ENCODE peak calls at places on chromosomes 3 and 15, in four cellular contexts. M is AG09309, E is Peyer's patch, G is fibroblast of mammary gland. P is an unnamed sample.

GRCh38 chr15:65862682-65863081 is 6.6 kb upstream of the RAB11A start:
- DNase-seq in M (no peak), E (peak; percentile 67), G (peak; percentile 86), P (peak; percentile 51)

GRCh38 chr15:101008158-101009139 is 89.3 kb downstream of the LRRK1 start:
- DNase-seq in M (no peak), E (peak; percentile 94), G (peak; percentile 78), P (peak; percentile 71)

GRCh38 chr15:37009288-37009687 is 91.1 kb downstream of the MEIS2 start:
- DNase-seq in M (no peak), E (no peak), G (no peak), P (no peak)

GRCh38 chr3:57000012-57000411 is 60.5 kb upstream of the SPATA12 start:
- DNase-seq in M (no peak), E (no peak), G (no peak), P (no peak)

GRCh38 chr3:126194713-126195305 is 14.4 kb upstream of the ALDH1L1 start:
- DNase-seq in M (no peak), E (no peak), G (peak; percentile 22), P (no peak)

GRCh38 chr3:193960485-193961172 is 175.3 kb upstream of the HES1 start:
- DNase-seq in M (no peak), E (peak; percentile 77), G (no peak), P (no peak)

GRCh38 chr15:68833734-68834334 is 13.1 kb upstream of the ANP32A start:
- DNase-seq in M (no peak), E (no peak), G (no peak), P (no peak)

GRCh38 chr15:29570931-29571727 is 251.1 kb downstream of the TJP1 start:
- DNase-seq in M (no peak), E (no peak), G (no peak), P (no peak)

GRCh38 chr15:31200735-31201151 is 99.2 kb upstream of the TRPM1 start:
- DNase-seq in M (no peak), E (peak; percentile 82), G (peak; percentile 52), P (peak; percentile 71)

GRCh38 chr15:73983211-73983727 is 8.8 kb downstream of the STOML1 start:
- DNase-seq in M (no peak), E (peak; percentile 51), G (peak; percentile 78), P (no peak)

GRCh38 chr3:31300802-31301443 is 231.8 kb upstream of the STT3B start:
- DNase-seq in M (no peak), E (no peak), G (peak; percentile 3), P (no peak)

GRCh38 chr3:195063596-195064193 is 207.3 kb downstream of the XXYLT1 start:
- DNase-seq in M (no peak), E (no peak), G (no peak), P (no peak)
- TF ChIP-seq CTCF in M (no peak), E (no peak), G (no peak), P (no peak)

GRCh38 chr15:86203462-86203861 is 123.8 kb downstream of the AGBL1 start:
- DNase-seq in M (no peak), E (no peak), G (no peak), P (no peak)

GRCh38 chr15:86199467-86200145 is 119.9 kb downstream of the AGBL1 start:
- DNase-seq in M (no peak), E (no peak), G (no peak), P (no peak)

GRCh38 chr15:86197770-86198169 is 118.1 kb downstream of the AGBL1 start:
- DNase-seq in M (no peak), E (no peak), G (no peak), P (no peak)

DNA sequence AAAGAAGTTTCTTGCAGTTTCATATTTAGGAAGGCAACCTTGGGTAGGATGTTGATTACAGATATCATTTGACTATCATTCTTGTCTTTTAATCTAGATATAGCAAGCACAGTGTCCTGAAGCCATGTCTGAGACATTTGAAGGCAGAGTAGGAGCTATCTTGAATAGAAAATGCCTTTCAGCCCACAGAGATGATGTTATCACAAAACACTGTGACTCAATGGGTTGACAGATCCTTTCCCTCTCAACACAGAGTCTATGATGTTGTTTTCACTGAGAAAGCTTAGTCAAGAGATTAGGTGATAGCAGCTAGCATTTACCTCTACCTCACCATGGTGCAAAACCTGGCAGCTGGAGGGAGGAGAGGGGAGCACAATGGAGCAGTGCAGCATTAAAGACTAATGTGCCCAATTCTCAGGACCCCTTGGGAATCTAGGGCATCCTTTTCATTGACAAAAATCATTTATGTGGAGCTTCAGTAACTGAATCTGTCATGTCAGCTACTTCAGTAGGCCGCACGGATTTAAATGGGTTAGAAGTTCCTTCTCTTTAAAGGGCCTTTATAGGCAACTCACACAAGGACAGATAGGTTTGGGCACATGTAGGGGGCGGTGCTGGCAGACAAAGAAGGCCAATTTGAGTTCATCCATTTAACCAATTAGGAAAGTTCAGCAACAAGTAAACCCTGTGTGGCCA is 121.8 kb downstream of the AGBL1 start:
- DNase-seq in M (no peak), E (no peak), G (no peak), P (no peak)
- TF ChIP-seq CTCF in M (no peak), E (no peak), G (no peak), P (no peak)

DNA sequence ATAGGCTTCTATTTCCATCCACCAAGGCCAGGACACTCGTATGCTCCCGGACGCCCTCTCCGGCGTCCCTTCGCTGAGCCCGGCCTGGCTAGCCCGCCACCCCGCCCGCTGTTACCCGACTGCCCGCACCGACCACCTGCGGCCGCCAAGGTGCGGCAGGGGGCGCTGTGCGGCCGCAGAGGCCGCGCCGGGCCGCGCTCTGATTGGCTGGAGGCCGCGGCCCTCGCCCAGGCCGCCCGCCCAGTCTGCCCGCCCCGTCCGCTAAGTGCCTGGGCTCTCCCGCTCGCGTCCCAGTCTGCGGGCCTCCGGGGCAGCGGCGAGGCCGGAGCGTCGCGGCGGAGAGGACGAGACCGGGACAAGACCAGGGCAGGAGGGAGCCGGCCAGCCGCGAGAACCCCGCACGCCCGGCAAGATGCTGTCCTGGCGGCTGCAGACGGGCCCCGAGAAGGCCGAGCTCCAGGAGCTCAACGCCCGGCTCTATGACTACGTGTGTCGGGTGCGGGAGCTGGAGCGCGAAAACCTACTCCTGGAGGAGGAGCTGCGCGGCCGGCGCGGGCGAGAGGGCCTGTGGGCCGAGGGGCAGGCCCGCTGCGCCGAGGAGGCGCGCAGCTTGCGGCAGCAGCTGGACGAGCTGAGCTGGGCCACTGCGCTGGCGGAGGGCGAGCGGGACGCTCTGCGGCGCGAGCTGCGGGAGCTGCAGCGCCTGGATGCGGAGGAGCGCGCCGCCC is at the start of gene SYNM:
- DNase-seq in M (no peak), E (peak; percentile 73), G (peak; percentile 68), P (no peak)
- TF ChIP-seq CTCF in M (peak; percentile 43), E (peak; percentile 19), G (peak; percentile 22), P (peak; percentile 57)

GRCh38 chr15:46089438-46090044 is 454.7 kb downstream of the SQOR start:
- DNase-seq in M (no peak), E (no peak), G (no peak), P (no peak)

GRCh38 chr15:46088486-46089437 is 453.9 kb downstream of the SQOR start:
- DNase-seq in M (no peak), E (no peak), G (no peak), P (no peak)

GRCh38 chr15:46091860-46092450 is 457.1 kb downstream of the SQOR start:
- DNase-seq in M (no peak), E (no peak), G (peak; percentile 8), P (no peak)
- TF ChIP-seq CTCF in M (peak; percentile 40), E (no peak), G (peak; percentile 39), P (peak; percentile 18)

GRCh38 chr15:52464478-52464877 is 64.2 kb downstream of the MYO5A start:
- DNase-seq in M (no peak), E (no peak), G (peak; percentile 33), P (no peak)

GRCh38 chr15:52464040-52464439 is 64.6 kb downstream of the MYO5A start:
- DNase-seq in M (no peak), E (no peak), G (no peak), P (no peak)

GRCh38 chr15:52466716-52467115 is 62.0 kb downstream of the MYO5A start:
- DNase-seq in M (no peak), E (no peak), G (no peak), P (no peak)

GRCh38 chr15:52463638-52464037 is 65.0 kb downstream of the MYO5A start:
- DNase-seq in M (no peak), E (no peak), G (peak; percentile 46), P (no peak)

DNA sequence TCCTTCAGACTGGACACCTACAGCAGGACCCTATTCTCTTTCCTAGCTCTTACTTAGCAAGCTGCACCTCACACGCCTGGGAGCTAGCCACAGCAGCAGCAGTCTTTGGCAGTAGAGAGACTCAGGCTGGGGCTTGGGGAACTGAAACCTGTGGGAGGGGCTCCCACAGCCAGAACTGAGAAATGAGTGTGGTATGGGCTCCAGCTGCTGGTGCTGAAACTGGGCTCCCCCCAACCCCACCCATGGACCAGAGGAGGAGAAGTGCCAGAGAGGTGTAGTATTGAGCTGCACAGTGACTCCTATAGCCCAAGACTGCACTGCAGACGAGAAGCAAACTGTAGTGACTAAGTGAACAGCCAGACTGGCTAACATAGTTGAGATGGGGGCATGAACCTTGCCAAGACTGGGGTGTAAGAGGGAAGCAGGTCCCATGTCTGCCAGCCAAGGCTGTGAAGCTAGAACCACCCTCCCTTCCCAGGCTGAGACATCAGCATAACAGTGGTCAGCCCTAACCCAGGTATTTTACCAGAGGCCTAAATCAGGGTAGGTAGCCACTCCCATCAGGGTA is 62.5 kb downstream of the MYO5A start:
- DNase-seq in M (no peak), E (peak; percentile 90), G (no peak), P (peak; percentile 89)
- TF ChIP-seq CTCF in M (no peak), E (no peak), G (no peak), P (peak; percentile 30)

GRCh38 chr3:132615911-132616310 is 18.8 kb downstream of the ACKR4 start:
- DNase-seq in M (no peak), E (no peak), G (peak; percentile 31), P (no peak)
- TF ChIP-seq CTCF in M (no peak), E (no peak), G (no peak), P (no peak)

DNA sequence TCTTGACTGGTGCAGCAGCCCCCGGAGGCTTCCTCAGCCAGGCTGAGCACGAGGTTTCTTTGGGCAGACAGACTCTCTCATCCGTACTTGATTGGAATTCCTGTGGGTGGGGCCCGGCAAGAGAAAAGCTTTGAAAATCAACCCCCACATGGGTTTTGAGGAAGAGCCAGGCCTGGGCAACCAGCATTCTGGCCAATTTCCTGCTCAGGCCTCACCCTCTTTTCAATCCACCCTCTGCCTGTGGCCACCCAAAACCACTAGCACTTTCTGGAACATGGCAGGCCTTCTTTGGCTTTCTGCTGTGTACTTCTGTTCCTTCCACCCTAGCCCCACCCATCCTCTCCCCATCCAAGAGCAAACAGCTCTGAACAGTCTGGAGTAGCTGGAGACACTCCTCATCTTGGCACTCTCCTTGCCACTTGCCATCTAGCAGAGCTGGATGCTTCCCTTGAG is 5.9 kb downstream of the MYO5C start:
- DNase-seq in M (no peak), E (no peak), G (no peak), P (no peak)
- TF ChIP-seq CTCF in M (no peak), E (no peak), G (no peak), P (no peak)